ENCODE peak calls at places on chromosomes 5 and 9, in seven cellular contexts. Y, R, Z, X, K, N and V are unnamed samples.
A peak's percentile ranks its signal among the peaks of the same experiment; 100 is the strongest.

GRCh38 chr5:83387041-83387440 is 84.5 kb upstream of the VCAN start:
- DNase-seq in Y (peak; percentile 11), R (no peak), Z (no peak), X (no peak), K (no peak), N (no peak), V (no peak)

GRCh38 chr5:155978805-155979204 is 348.2 kb upstream of the SGCD start:
- DNase-seq in Y (no peak), R (no peak), Z (no peak), X (no peak), K (no peak), N (no peak), V (no peak)

GRCh38 chr9:95124582-95125359 is 192.7 kb downstream of the FANCC start:
- DNase-seq in Y (no peak), R (no peak), Z (no peak), X (no peak), K (no peak), N (no peak), V (no peak)

GRCh38 chr9:137665697-137666504 is 47.1 kb downstream of the EHMT1 start:
- DNase-seq in Y (no peak), R (no peak), Z (no peak), X (no peak), K (no peak), N (no peak), V (no peak)

GRCh38 chr5:69042915-69043795 is 50.7 kb upstream of the SLC30A5 start:
- DNase-seq in Y (peak; percentile 93), R (peak; percentile 44), Z (peak; percentile 84), X (peak; percentile 89), K (peak; percentile 71), N (peak; percentile 61), V (peak; percentile 72)

GRCh38 chr5:134982230-134982629 is 14.5 kb downstream of the CATSPER3 start:
- DNase-seq in Y (no peak), R (no peak), Z (no peak), X (no peak), K (no peak), N (no peak), V (no peak)

GRCh38 chr5:169778622-169779596 is 141.8 kb downstream of the DOCK2 start:
- DNase-seq in Y (no peak), R (no peak), Z (no peak), X (no peak), K (no peak), N (no peak), V (no peak)

GRCh38 chr9:134276463-134277245 is 49.6 kb upstream of the RXRA start:
- DNase-seq in Y (no peak), R (no peak), Z (no peak), X (no peak), K (no peak), N (no peak), V (no peak)

GRCh38 chr9:72089461-72090130 is 29.2 kb upstream of the C9orf57 start:
- DNase-seq in Y (no peak), R (no peak), Z (no peak), X (no peak), K (no peak), N (no peak), V (no peak)

GRCh38 chr5:166991586-166991985 is 1299.9 kb upstream of the WWC1 start:
- DNase-seq in Y (no peak), R (no peak), Z (no peak), X (no peak), K (no peak), N (no peak), V (no peak)

GRCh38 chr5:108642170-108642906 is 105.4 kb upstream of the FER start:
- DNase-seq in Y (peak; percentile 69), R (peak; percentile 24), Z (peak; percentile 66), X (peak; percentile 46), K (peak; percentile 57), N (no peak), V (peak; percentile 23)

GRCh38 chr5:143355710-143356109 is 47.8 kb downstream of the NR3C1 start:
- DNase-seq in Y (peak; percentile 96), R (peak; percentile 22), Z (peak; percentile 50), X (peak; percentile 72), K (peak; percentile 72), N (peak; percentile 84), V (peak; percentile 85)

GRCh38 chr5:24170026-24170425 is 474.8 kb downstream of the CDH10 start:
- DNase-seq in Y (no peak), R (no peak), Z (no peak), X (no peak), K (no peak), N (no peak), V (no peak)

GRCh38 chr9:136997355-136997754 is 987 bp upstream of the CLIC3 start:
- DNase-seq in Y (no peak), R (no peak), Z (no peak), X (no peak), K (no peak), N (no peak), V (no peak)

GRCh38 chr5:179272326-179273073 is 72.8 kb downstream of the ADAMTS2 start:
- DNase-seq in Y (no peak), R (no peak), Z (no peak), X (no peak), K (no peak), N (no peak), V (no peak)

GRCh38 chr9:126689027-126689825 is 75.5 kb downstream of the LMX1B start:
- DNase-seq in Y (no peak), R (no peak), Z (no peak), X (no peak), K (no peak), N (no peak), V (no peak)

GRCh38 chr9:126692041-126692758 is 78.5 kb downstream of the LMX1B start:
- DNase-seq in Y (no peak), R (no peak), Z (no peak), X (no peak), K (no peak), N (no peak), V (no peak)

GRCh38 chr9:126690431-126691051 is 76.8 kb downstream of the LMX1B start:
- DNase-seq in Y (no peak), R (no peak), Z (peak; percentile 64), X (no peak), K (peak; percentile 71), N (peak; percentile 70), V (no peak)

GRCh38 chr9:126687868-126688503 is 74.3 kb downstream of the LMX1B start:
- DNase-seq in Y (no peak), R (no peak), Z (no peak), X (no peak), K (no peak), N (no peak), V (no peak)

GRCh38 chr9:126688617-126689016 is 74.9 kb downstream of the LMX1B start:
- DNase-seq in Y (no peak), R (no peak), Z (no peak), X (no peak), K (no peak), N (no peak), V (no peak)
- H3K27me3 ChIP-seq in Y (peaks cover 64% of the 10 kb centered on the region), R (no peaks in the 10 kb centered on the region), Z (peaks cover 52% of the 10 kb centered on the region), X (no peaks in the 10 kb centered on the region), K (peaks cover 63% of the 10 kb centered on the region), N (no peaks in the 10 kb centered on the region), V (peaks cover 63% of the 10 kb centered on the region)

DNA sequence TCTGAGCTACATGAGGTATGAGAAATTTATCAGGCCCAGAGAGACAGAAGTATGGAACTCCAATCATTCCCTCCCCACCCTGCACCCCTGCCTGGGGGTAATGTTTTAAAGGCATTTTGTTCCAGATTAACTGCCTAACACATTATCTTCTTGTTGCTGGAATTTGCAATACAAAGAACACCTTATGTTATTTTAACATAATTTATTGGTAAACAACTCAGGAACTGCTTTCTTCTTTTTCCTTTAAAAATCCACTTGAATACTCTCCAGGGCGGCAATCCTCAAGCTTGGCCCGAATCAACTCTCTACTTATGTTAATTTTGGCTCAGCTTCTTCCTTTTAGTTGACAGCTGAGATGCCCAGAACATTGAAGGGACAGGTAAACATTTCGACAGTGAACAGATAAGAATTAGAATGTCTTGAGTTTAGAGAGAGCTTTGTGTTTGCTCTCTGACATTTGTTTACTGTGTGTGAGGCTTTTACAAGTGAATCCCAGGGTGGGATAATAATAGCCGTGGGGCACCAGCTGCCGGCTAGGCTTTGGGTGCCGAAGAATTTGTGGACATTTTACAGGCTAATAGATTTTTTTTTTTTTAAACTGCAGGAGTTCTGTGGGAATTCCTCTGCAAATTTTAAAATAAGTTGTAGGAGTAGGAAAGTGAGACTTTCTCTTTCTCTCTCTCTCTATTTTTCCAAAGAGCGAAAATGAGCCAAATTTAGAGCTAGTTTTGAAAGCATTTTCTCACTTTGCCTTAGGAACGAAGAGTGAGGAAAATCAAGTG is 96.3 kb upstream of the TAF11L2 start:
- DNase-seq in Y (no peak), R (no peak), Z (no peak), X (no peak), K (no peak), N (no peak), V (no peak)
- H3K4me3 ChIP-seq in Y (no peak overlapping the region), R (no peak overlapping the region), Z (no peak overlapping the region), X (no peak overlapping the region), K (no peak overlapping the region), N (no peak overlapping the region), V (no peak overlapping the region)

DNA sequence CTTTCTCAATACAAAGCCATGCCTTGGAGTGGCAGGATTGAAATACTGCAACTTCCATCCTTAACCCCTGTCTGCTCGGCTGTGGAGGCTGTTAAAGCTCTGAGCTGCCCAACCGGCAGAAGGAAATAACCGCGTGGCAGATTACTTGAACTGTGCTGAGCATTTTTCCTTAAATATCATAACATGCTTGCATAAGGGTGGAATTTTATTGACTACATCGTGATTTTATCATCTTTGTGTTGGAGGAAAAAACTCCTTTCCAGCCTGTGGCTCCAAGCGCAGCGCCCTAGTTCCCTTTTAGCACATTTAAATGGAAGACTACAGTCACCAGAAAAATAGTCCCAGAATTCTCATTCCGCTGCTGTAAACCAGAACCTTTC is 1.6 kb downstream of the SHC3 start:
- DNase-seq in Y (peak; percentile 58), R (no peak), Z (no peak), X (no peak), K (no peak), N (no peak), V (no peak)
- TF ChIP-seq CTCF in Y (peak; percentile 1), R (no peak), Z (no peak), X (no peak), K (no peak), N (no peak), V (no peak)

GRCh38 chr5:176817369-176817841 is 7.0 kb downstream of the UNC5A start:
- DNase-seq in Y (no peak), R (no peak), Z (no peak), X (no peak), K (peak; percentile 34), N (no peak), V (no peak)
- H3K27me3 ChIP-seq in Y (peaks cover 76% of the 10 kb centered on the region), R (peaks cover 4% of the 10 kb centered on the region), Z (peaks cover 37% of the 10 kb centered on the region), X (no peaks in the 10 kb centered on the region), K (no peaks in the 10 kb centered on the region), N (peaks cover 8% of the 10 kb centered on the region), V (peaks cover 3% of the 10 kb centered on the region)

DNA sequence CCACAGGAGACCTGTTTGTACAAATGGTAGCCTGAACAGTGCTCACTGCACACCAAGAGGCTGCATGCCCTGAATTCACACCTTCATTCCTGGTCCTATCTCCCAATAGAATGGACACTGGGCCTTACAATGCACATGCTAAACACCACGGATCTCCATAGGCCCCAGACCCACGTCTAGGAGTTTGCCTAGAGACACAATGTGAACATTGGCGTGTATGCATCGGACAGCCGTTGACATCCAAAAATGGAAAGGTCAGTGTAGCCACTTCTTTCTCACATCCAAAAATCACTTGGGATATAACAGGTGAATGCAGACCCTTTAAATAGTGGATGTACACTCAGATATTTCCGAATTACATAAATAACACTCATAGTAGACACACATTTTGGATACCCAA is 927 bp downstream of the PAX5 start:
- DNase-seq in Y (no peak), R (no peak), Z (no peak), X (no peak), K (no peak), N (no peak), V (no peak)
- H3K4me3 ChIP-seq in Y (no peak overlapping the region), R (no peak overlapping the region), Z (no peak overlapping the region), X (no peak overlapping the region), K (no peak overlapping the region), N (no peak overlapping the region), V (no peak overlapping the region)

GRCh38 chr5:78295035-78295961 is 800 bp upstream of the AP3B1 start:
- DNase-seq in Y (no peak), R (no peak), Z (peak; percentile 69), X (no peak), K (peak; percentile 55), N (peak; percentile 58), V (no peak)
- TF ChIP-seq CTCF in Y (peak; percentile 3), R (no peak), Z (peak; percentile 40), X (peak; percentile 61), K (peak; percentile 64), N (peak; percentile 51), V (peak; percentile 57)